ENCODE peak calls at places on chromosomes 13 and 19, in four cellular contexts. P is GM12892, A is H1, S is HepG2. U is an unnamed sample.
A peak's percentile ranks its signal among the peaks of the same experiment; 100 is the strongest.

GRCh38 chr19:7596191-7596937 is 701 bp downstream of the CAMSAP3 start:
- DNase-seq in P (no peak), A (no peak), S (no peak), U (peak; percentile 21)

GRCh38 chr19:46271488-46272197 is 25.2 kb upstream of the HIF3A start:
- DNase-seq in P (no peak), A (no peak), S (no peak), U (no peak)

GRCh38 chr19:45613926-45614725 is 12.1 kb upstream of the GPR4 start:
- DNase-seq in P (peak; percentile 60), A (no peak), S (no peak), U (no peak)

GRCh38 chr13:31191748-31192147 is 8.0 kb upstream of the B3GLCT start:
- DNase-seq in P (no peak), A (no peak), S (peak; percentile 61), U (no peak)

GRCh38 chr13:66033924-66034323 is 1196.2 kb downstream of the PCDH9 start:
- DNase-seq in P (no peak), A (peak; percentile 1), S (no peak), U (no peak)

GRCh38 chr19:40320558-40320935 is 27.6 kb downstream of the C19orf47 start:
- DNase-seq in P (no peak), A (no peak), S (no peak), U (no peak)

GRCh38 chr19:12521996-12522395 is 29.3 kb downstream of the ZNF564 start:
- DNase-seq in P (no peak), A (peak; percentile 51), S (peak; percentile 18), U (no peak)

GRCh38 chr13:73945871-73946270 is 188.3 kb downstream of the KLF12 start:
- DNase-seq in P (no peak), A (no peak), S (no peak), U (no peak)

GRCh38 chr13:110916671-110917142 is 1.8 kb upstream of the ANKRD10 start:
- DNase-seq in P (no peak), A (no peak), S (no peak), U (no peak)

GRCh38 chr13:25046985-25047660 is 48.8 kb upstream of the PABPC3 start:
- DNase-seq in P (no peak), A (no peak), S (no peak), U (no peak)

GRCh38 chr19:33740811-33741396 is 55.8 kb upstream of the KCTD15 start:
- DNase-seq in P (no peak), A (peak; percentile 21), S (peak; percentile 31), U (no peak)
- TF ChIP-seq TAF1 in P (no peak), A (no peak), S (no peak), U (no peak)

GRCh38 chr19:2998642-2999041 is 21.3 kb downstream of the TLE6 start:
- DNase-seq in P (no peak), A (no peak), S (no peak), U (no peak)
- TF ChIP-seq POLR2AphosphoS5 in P (no peak), A (no peak), S (no peak), U (no peak)

GRCh38 chr13:77000475-77000874 is 8.6 kb downstream of the CLN5 start:
- DNase-seq in P (no peak), A (no peak), S (no peak), U (no peak)

GRCh38 chr13:77002590-77003190 is 10.8 kb downstream of the CLN5 start:
- DNase-seq in P (no peak), A (no peak), S (peak; percentile 23), U (no peak)

GRCh38 chr13:77001963-77002587 is 10.2 kb downstream of the CLN5 start:
- DNase-seq in P (no peak), A (no peak), S (no peak), U (no peak)

DNA sequence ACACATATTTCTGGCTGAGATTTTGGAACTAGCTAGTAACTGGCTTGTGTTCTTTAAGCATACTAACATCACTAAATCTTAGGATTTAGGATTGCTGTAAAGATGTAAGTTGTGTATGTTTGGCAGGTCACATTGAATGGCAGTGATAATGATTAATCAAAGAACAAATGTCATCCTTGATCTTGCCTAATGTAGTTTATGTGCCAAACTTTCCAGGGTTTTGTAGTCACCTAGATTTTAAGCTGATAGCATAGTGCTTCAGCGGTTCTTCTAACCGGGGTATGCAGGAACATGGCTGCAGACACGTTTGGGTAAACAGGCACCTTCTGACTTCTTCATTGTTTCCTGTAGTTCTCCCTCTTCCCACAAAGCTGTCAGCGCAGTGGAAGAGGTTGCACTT is 9.7 kb downstream of the CLN5 start:
- DNase-seq in P (no peak), A (no peak), S (no peak), U (no peak)
- TF ChIP-seq TAF1 in P (no peak), A (no peak), S (no peak), U (no peak)

DNA sequence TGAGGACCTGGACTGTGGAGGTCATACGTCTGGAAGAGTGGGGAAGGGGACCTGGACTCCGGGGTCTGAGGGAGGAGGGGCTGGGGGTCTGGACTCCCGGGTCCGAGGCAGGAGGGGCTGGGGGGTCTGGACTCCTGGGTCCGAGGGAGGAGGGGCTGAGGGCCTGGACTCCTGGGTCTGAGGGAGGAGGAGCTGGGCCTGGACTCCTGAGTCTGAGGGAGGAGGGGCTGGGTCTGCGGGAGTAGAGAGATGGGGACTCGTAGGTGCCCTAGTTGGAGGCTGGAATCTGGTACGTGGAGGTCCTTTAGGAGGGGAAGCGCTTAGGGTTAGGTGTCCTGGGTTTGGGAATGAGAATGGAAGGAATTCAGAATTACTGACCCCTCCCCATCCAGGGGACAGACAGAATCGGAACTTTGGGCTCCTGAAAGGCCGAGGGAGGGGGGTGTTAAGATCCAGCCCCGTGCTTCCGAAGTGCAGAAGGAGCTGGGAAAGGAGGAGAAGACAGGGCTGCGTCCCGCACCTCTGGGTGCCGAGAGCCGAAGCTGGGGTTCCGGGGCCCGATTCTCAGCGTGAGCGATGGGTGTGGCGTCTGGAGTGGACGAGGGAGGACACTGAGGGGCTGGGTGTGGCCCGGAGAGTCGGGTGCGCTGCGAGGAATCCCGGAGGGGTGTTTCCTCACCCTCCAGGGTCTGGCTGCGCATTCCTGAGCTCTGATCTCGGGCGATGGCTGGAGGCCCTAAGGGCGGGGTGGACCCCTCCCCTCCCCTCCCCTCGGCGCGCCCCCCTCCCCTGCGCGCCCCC is 608 bp downstream of the MYADM start:
- DNase-seq in P (no peak), A (no peak), S (peak; percentile 47), U (peak; percentile 23)
- TF ChIP-seq POLR2AphosphoS5 in P (no peak), A (peak; percentile 92), S (no peak), U (no peak)

U was measured in GM12891.